ENCODE peak calls at places on chromosome 2, in ten cellular contexts. N is fibroblast of the conjunctiva; K is lung; M is activated T-cell treated with anti-CD3 and anti-CD28 coated beads, Interleukin-2, amount 50 U/mL, for 4 hours; U is nucleus accumbens; P is GM23248; F is PC-3; V is H9; Y is fibroblast of pulmonary artery; T is stimulated activated CD4-positive, alpha-beta T cell treated with anti-CD3 and anti-CD28 coated beads, Interleukin-1b, Interleukin-23, amount 100 ng/mL, for 1 hour. E is an unnamed sample.

GRCh38 chr2:128786800-128787478 is 468.3 kb upstream of the HS6ST1 start:
- DNase-seq in N (no peak), K (peak), M (no peak), U (no peak), P (peak), F (no peak), V (peak), Y (peak), T (no peak), E (no peak)

GRCh38 chr2:61172671-61173070 is 10.7 kb downstream of the C2orf74 start:
- DNase-seq in N (no peak), K (no peak), M (no peak), U (no peak), P (no peak), F (no peak), V (no peak), Y (no peak), T (no peak), E (no peak)

GRCh38 chr2:195837987-195838386 is 181.0 kb downstream of the SLC39A10 start:
- DNase-seq in N (no peak), K (no peak), M (no peak), U (no peak), P (peak), F (no peak), V (no peak), Y (peak), T (no peak), E (no peak)

GRCh38 chr2:29068513-29068912 is 5.8 kb downstream of the PCARE start:
- DNase-seq in N (no peak), K (no peak), M (no peak), U (no peak), P (no peak), F (no peak), V (no peak), Y (no peak), T (no peak), E (no peak)

GRCh38 chr2:238688197-238689153 is 159.4 kb upstream of the TWIST2 start:
- DNase-seq in N (no peak), K (no peak), M (no peak), U (no peak), P (peak), F (no peak), V (no peak), Y (peak), T (no peak), E (no peak)

GRCh38 chr2:159637988-159638501 is 21.7 kb upstream of the BAZ2B start:
- DNase-seq in N (no peak), K (no peak), M (no peak), U (no peak), P (peak), F (peak), V (no peak), Y (peak), T (no peak), E (no peak)

GRCh38 chr2:109164739-109165221 is 35.8 kb downstream of the SH3RF3 start:
- DNase-seq in N (peak), K (no peak), M (no peak), U (no peak), P (peak), F (peak), V (no peak), Y (peak), T (no peak), E (no peak)

GRCh38 chr2:72994991-72995380 is 76.5 kb downstream of the SFXN5 start:
- DNase-seq in N (no peak), K (no peak), M (no peak), U (no peak), P (no peak), F (no peak), V (no peak), Y (no peak), T (no peak), E (no peak)

GRCh38 chr2:11784747-11785610 is 38.5 kb downstream of the LPIN1 start:
- DNase-seq in N (no peak), K (no peak), M (peak), U (peak), P (peak), F (peak), V (peak), Y (peak), T (peak), E (peak)

GRCh38 chr2:153059338-153060052 is 341.1 kb downstream of the ARL6IP6 start:
- DNase-seq in N (no peak), K (no peak), M (no peak), U (no peak), P (peak), F (peak), V (no peak), Y (peak), T (no peak), E (no peak)

GRCh38 chr2:156017486-156017885 is 315.0 kb downstream of the NR4A2 start:
- DNase-seq in N (no peak), K (no peak), M (no peak), U (no peak), P (no peak), F (no peak), V (no peak), Y (no peak), T (no peak), E (no peak)

GRCh38 chr2:121898483-121898882 is 143.0 kb downstream of the TSN start:
- DNase-seq in N (no peak), K (no peak), M (no peak), U (no peak), P (peak), F (peak), V (no peak), Y (peak), T (no peak), E (no peak)

GRCh38 chr2:42953216-42953615 is 160.8 kb upstream of the HAAO start:
- DNase-seq in N (no peak), K (no peak), M (no peak), U (no peak), P (no peak), F (no peak), V (no peak), Y (no peak), T (no peak), E (no peak)

GRCh38 chr2:220786216-220786615 is 785.9 kb downstream of the EPHA4 start:
- DNase-seq in N (no peak), K (no peak), M (no peak), U (no peak), P (no peak), F (no peak), V (no peak), Y (no peak), T (no peak), E (no peak)

GRCh38 chr2:68368657-68369339 is 3.7 kb downstream of the PLEK start:
- DNase-seq in N (peak), K (no peak), M (no peak), U (no peak), P (peak), F (peak), V (no peak), Y (peak), T (no peak), E (peak)

GRCh38 chr2:82172483-82172882 is 1867.9 kb upstream of the LRRTM1 start:
- DNase-seq in N (no peak), K (no peak), M (no peak), U (no peak), P (no peak), F (no peak), V (no peak), Y (no peak), T (no peak), E (no peak)

GRCh38 chr2:214069254-214069653 is 341.6 kb upstream of the VWC2L start:
- DNase-seq in N (peak), K (no peak), M (no peak), U (peak), P (peak), F (peak), V (no peak), Y (peak), T (no peak), E (no peak)

GRCh38 chr2:180291060-180291459 is 284.0 kb upstream of the CWC22 start:
- DNase-seq in N (peak), K (no peak), M (no peak), U (no peak), P (peak), F (peak), V (no peak), Y (peak), T (no peak), E (no peak)

GRCh38 chr2:23351388-23352141 is 33.4 kb upstream of the KLHL29 start:
- DNase-seq in N (peak), K (peak), M (peak), U (peak), P (peak), F (peak), V (peak), Y (peak), T (no peak), E (peak)

GRCh38 chr2:230010501-230010900 is 58.2 kb downstream of the SLC16A14 start:
- DNase-seq in N (no peak), K (no peak), M (no peak), U (no peak), P (no peak), F (no peak), V (no peak), Y (no peak), T (no peak), E (no peak)

GRCh38 chr2:223418800-223419199 is 183.4 kb downstream of the SCG2 start:
- DNase-seq in N (no peak), K (no peak), M (no peak), U (no peak), P (no peak), F (no peak), V (no peak), Y (no peak), T (no peak), E (no peak)

GRCh38 chr2:105114551-105114950 is 76.7 kb downstream of the MRPS9 start:
- DNase-seq in N (peak), K (no peak), M (no peak), U (no peak), P (peak), F (peak), V (no peak), Y (peak), T (no peak), E (no peak)

GRCh38 chr2:26011990-26012856 is 21.7 kb upstream of the RAB10 start:
- DNase-seq in N (no peak), K (peak), M (no peak), U (peak), P (peak), F (peak), V (peak), Y (peak), T (no peak), E (no peak)

GRCh38 chr2:65586516-65586915 is 154.1 kb upstream of the SPRED2 start:
- DNase-seq in N (no peak), K (no peak), M (no peak), U (no peak), P (no peak), F (no peak), V (no peak), Y (no peak), T (no peak), E (no peak)

GRCh38 chr2:98761267-98761781 is 30.4 kb upstream of the MGAT4A start:
- DNase-seq in N (no peak), K (no peak), M (peak), U (peak), P (no peak), F (peak), V (no peak), Y (peak), T (no peak), E (no peak)